ENCODE peak calls at places on chromosomes 4 and X, in six cellular contexts. N, M, L, X, H and E are unnamed samples.

GRCh38 chrX:134601240-134601639 is 57.0 kb downstream of the PLAC1 start:
- DNase-seq in N (no peak), M (peak; percentile 27), L (no peak), X (no peak), H (no peak), E (no peak)

GRCh38 chr4:42519803-42520417 is 122.6 kb downstream of the SHISA3 start:
- DNase-seq in N (peak; percentile 19), M (peak; percentile 48), L (no peak), X (no peak), H (peak; percentile 73), E (no peak)

GRCh38 chr4:61994036-61994435 is 793.9 kb downstream of the ADGRL3 start:
- DNase-seq in N (no peak), M (peak; percentile 5), L (no peak), X (no peak), H (no peak), E (no peak)

GRCh38 chrX:25105251-25105650 is 89.5 kb upstream of the ARX start:
- DNase-seq in N (no peak), M (no peak), L (no peak), X (no peak), H (peak; percentile 15), E (no peak)

GRCh38 chr4:85127653-85128052 is 161.2 kb upstream of the WDFY3 start:
- DNase-seq in N (no peak), M (no peak), L (no peak), X (peak; percentile 23), H (peak; percentile 81), E (no peak)

GRCh38 chr4:69936566-69936965 is 5.7 kb downstream of the CSN1S1 start:
- DNase-seq in N (no peak), M (no peak), L (no peak), X (no peak), H (no peak), E (no peak)

GRCh38 chrX:47047989-47048388 is 30.3 kb upstream of the RGN start:
- DNase-seq in N (no peak), M (peak; percentile 35), L (no peak), X (no peak), H (no peak), E (no peak)

GRCh38 chr4:52995341-52996030 is 133.4 kb downstream of the RASL11B start:
- DNase-seq in N (no peak), M (peak; percentile 29), L (no peak), X (no peak), H (no peak), E (no peak)

GRCh38 chr4:69760455-69760854 is at the start of gene SULT1B1:
- DNase-seq in N (peak; percentile 81), M (peak; percentile 43), L (peak; percentile 49), X (no peak), H (no peak), E (peak; percentile 15)

DNA sequence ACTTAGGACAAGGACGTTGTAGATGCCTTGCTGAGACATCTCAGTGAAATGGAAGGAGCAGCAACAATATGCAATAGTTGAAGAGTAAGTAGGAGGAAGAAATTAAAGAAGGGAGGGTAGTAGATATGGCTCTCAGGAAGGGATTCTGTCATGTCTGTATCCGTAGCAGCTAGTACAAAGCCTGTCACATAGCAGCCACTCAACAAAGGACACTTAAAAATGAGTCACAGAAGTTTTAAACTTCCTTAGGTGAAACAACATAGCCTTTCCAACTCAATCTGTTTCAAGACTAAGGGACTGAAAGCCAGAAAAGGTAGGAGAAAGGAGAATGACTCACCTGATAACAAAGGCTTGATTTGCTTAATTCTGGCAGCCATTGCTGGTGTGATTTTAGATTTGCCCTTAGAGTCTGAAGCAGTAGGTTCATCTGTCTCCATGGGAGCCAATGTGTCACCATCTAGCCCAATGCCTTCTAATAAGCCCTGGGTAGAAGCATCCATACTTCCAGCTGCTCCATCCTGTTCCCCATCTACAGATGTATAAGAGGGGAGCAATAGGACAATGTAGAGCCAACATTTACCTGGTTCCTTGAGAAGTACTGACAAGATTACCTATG is 86.6 kb downstream of the HUWE1 start:
- DNase-seq in N (no peak), M (no peak), L (no peak), X (no peak), H (no peak), E (no peak)
- H3K4me3 ChIP-seq in N (no peak overlapping the region), M (no peak overlapping the region), L (no peak overlapping the region), X (no peak overlapping the region), H (no peak overlapping the region), E (no peak overlapping the region)

DNA sequence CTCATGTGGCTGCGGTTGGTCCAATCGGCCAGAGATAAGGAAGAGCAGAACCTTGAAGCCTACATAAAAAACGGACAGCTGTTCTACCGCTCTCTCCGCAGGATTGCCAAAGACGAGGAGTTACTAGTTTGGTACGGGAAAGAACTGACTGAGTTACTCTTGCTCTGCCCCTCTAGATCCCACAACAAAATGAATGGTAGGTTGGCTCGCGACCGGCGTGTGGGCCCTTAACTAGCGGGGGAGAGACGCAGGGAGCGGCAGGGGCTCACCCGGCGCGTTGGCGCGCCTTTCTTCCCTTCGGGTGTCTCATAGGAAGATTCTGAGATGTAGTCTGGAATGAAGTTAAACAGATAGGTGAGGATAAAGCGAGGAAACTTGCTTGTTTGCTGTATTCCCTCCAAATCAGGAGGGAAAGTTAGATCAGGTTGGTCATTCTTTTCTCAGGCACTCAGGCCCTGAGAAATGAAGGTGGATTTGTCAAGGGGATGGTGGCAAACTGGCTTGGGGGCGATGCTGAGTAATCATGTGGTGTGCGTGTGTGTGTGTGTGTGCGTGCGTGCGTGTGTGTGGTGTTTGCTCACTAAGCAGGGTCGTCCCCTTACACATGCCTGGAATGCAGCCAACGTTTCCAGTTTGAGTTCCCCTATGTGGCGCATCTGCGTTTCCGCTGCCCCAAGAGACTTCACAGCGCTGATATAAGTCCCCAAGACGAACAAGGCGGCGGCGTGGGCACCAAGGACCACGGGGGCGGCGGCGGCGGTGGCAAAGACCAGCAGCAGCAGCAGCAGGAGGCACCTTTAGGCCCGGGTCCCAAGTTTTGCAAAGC is 4.2 kb downstream of the PRDM8 start:
- DNase-seq in N (peak; percentile 64), M (peak; percentile 89), L (peak; percentile 65), X (no peak), H (peak; percentile 59), E (no peak)
- H3K27me3 ChIP-seq in N (no peaks in the 10 kb centered on the region), M (no peaks in the 10 kb centered on the region), L (peaks cover 57% of the 10 kb centered on the region), X (peaks cover 37% of the 10 kb centered on the region), H (peaks cover 100% of the 10 kb centered on the region), E (peaks cover 63% of the 10 kb centered on the region)

GRCh38 chr4:118259103-118259502 is 93.7 kb downstream of the PRSS12 start:
- DNase-seq in N (no peak), M (no peak), L (no peak), X (no peak), H (no peak), E (no peak)
- H3K4me1 ChIP-seq in N (no peaks in the 10 kb centered on the region), M (no peaks in the 10 kb centered on the region), L (no peaks in the 10 kb centered on the region), X (no peaks in the 10 kb centered on the region), H (peaks cover 5% of the 10 kb centered on the region), E (no peaks in the 10 kb centered on the region)

GRCh38 chrX:131795442-131796229 is 227.5 kb upstream of the STK26 start:
- DNase-seq in N (no peak), M (no peak), L (no peak), X (no peak), H (no peak), E (no peak)

GRCh38 chrX:131789664-131790063 is 233.4 kb upstream of the STK26 start:
- DNase-seq in N (no peak), M (no peak), L (no peak), X (no peak), H (no peak), E (no peak)

GRCh38 chrX:131791608-131792355 is 231.3 kb upstream of the STK26 start:
- DNase-seq in N (no peak), M (peak; percentile 10), L (no peak), X (no peak), H (no peak), E (no peak)

GRCh38 chrX:131792789-131793462 is 230.2 kb upstream of the STK26 start:
- DNase-seq in N (peak; percentile 87), M (peak; percentile 93), L (no peak), X (peak; percentile 17), H (no peak), E (peak; percentile 87)

GRCh38 chrX:131792356-131792749 is 230.7 kb upstream of the STK26 start:
- DNase-seq in N (peak; percentile 88), M (peak; percentile 94), L (no peak), X (peak; percentile 20), H (no peak), E (no peak)
- H3K4me3 ChIP-seq in N (no peak overlapping the region), M (peak overlapping the region; percentile 47), L (no peak overlapping the region), X (no peak overlapping the region), H (no peak overlapping the region), E (peak overlapping the region; percentile 26)

GRCh38 chr4:7627251-7628250 is 192.8 kb upstream of the PSAPL1 start:
- DNase-seq in N (no peak), M (no peak), L (no peak), X (no peak), H (no peak), E (no peak)
- H3K27me3 ChIP-seq in N (no peaks in the 10 kb centered on the region), M (peaks cover 14% of the 10 kb centered on the region), L (peaks cover 13% of the 10 kb centered on the region), X (no peaks in the 10 kb centered on the region), H (no peaks in the 10 kb centered on the region), E (no peaks in the 10 kb centered on the region)

DNA sequence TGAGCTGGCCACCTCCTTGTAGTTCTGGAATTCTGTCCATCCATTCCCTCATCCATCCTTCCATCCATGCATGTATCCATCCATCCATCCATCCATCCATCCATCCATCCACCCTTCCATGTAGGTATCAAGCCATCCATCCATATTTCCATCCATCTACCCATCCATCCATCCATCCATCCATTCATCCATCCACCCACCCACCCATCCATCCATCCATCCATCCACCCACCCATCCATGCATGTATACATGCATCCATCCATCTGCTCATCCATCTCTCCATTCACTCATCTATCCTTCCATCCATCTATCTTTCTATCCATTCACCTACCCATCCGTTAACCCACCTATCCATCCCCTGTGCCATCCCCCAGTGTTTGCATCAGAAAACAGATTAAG is 153.6 kb upstream of the STX18 start:
- DNase-seq in N (no peak), M (no peak), L (no peak), X (no peak), H (no peak), E (no peak)
- H3K4me1 ChIP-seq in N (no peaks in the 10 kb centered on the region), M (no peaks in the 10 kb centered on the region), L (no peaks in the 10 kb centered on the region), X (peaks cover 5% of the 10 kb centered on the region), H (peaks cover 9% of the 10 kb centered on the region), E (no peaks in the 10 kb centered on the region)

DNA sequence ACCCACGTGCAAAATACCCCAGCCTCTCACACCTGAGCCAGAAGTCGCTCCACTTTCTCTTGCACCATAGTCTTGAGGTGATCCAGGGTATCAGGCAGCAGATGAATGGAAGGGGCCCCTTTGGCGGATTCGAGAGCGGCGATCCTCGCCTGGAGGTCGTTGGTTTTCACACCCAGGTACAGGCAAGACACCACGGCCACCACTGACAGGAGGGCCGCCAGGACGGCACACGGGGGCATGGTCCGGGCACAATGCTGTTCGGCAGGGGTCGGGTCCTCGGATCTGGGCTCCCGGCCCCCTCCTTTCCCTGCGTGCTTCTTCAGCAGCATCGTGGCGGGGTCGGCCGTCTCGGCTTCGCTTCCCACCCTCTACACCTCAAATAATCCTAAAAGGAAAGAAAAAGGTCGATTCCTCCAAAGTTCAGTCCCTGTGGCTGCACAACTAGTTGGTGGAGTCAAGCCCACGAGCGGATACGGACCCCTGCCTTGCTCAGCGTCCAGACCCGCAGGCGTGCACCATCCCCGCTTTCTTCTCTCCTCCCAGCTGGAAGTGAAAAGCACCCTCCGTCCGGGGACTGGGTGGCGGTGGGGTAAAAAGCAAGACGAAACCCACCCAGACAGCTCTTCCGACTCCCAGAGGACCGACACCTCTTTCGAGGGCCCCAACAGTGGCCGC is 630 bp downstream of the COL25A1 start:
- DNase-seq in N (no peak), M (no peak), L (no peak), X (peak; percentile 9), H (peak; percentile 31), E (peak; percentile 55)
- H3K4me3 ChIP-seq in N (peak overlapping the region; percentile 19), M (peak overlapping the region; percentile 44), L (peak overlapping the region; percentile 65), X (peak overlapping the region; percentile 74), H (peak overlapping the region; percentile 81), E (peak overlapping the region; percentile 45)